ENCODE peak calls at places on chromosome 10, in four cellular contexts. R, U, Q and W are unnamed samples.
A peak's percentile ranks its signal among the peaks of the same experiment; 100 is the strongest.

GRCh38 chr10:30581779-30582380 is 47.7 kb downstream of the LYZL2 start:
- DNase-seq in R (peak; percentile 9), U (peak; percentile 12), Q (peak; percentile 5), W (peak; percentile 28)

GRCh38 chr10:100325164-100325563 is 4.9 kb downstream of the PKD2L1 start:
- DNase-seq in R (no peak), U (no peak), Q (no peak), W (no peak)

GRCh38 chr10:110679633-110680472 is 35.7 kb downstream of the RBM20 start:
- DNase-seq in R (no peak), U (no peak), Q (no peak), W (peak; percentile 39)

GRCh38 chr10:784759-785538 is 95.5 kb upstream of the DIP2C start:
- DNase-seq in R (no peak), U (no peak), Q (no peak), W (peak; percentile 46)

GRCh38 chr10:122461367-122461728 is at the start of gene HTRA1:
- DNase-seq in R (no peak), U (no peak), Q (no peak), W (peak; percentile 83)

GRCh38 chr10:102280397-102281015 is 35.2 kb downstream of the GBF1 start:
- DNase-seq in R (no peak), U (no peak), Q (no peak), W (no peak)

GRCh38 chr10:93250010-93250409 is 176.3 kb downstream of the CYP26A1 start:
- DNase-seq in R (no peak), U (no peak), Q (no peak), W (no peak)

GRCh38 chr10:55410415-55410885 is 609.4 kb upstream of the PCDH15 start:
- DNase-seq in R (no peak), U (no peak), Q (no peak), W (peak; percentile 18)

GRCh38 chr10:67861750-67862460 is 22.6 kb upstream of the SIRT1 start:
- DNase-seq in R (no peak), U (no peak), Q (no peak), W (no peak)

GRCh38 chr10:14356921-14357320 is 26.2 kb upstream of the FRMD4A start:
- DNase-seq in R (no peak), U (no peak), Q (no peak), W (no peak)

GRCh38 chr10:126661841-126662520 is 8.5 kb downstream of the C10orf90 start:
- DNase-seq in R (no peak), U (no peak), Q (no peak), W (no peak)

GRCh38 chr10:124262249-124262865 is 156.4 kb downstream of the OAT start:
- DNase-seq in R (no peak), U (no peak), Q (no peak), W (no peak)

GRCh38 chr10:112969542-112969941 is 19.5 kb downstream of the TCF7L2 start:
- DNase-seq in R (no peak), U (no peak), Q (no peak), W (no peak)

GRCh38 chr10:89515031-89515841 is 20.2 kb downstream of the SLC16A12 start:
- DNase-seq in R (no peak), U (no peak), Q (no peak), W (no peak)

GRCh38 chr10:119166111-119166500 is 592 bp upstream of the SFXN4 start:
- DNase-seq in R (no peak), U (no peak), Q (no peak), W (no peak)

GRCh38 chr10:123930340-123931001 is 38.9 kb upstream of the CPXM2 start:
- DNase-seq in R (no peak), U (no peak), Q (no peak), W (no peak)

GRCh38 chr10:6279540-6280267 is 77.0 kb downstream of the PFKFB3 start:
- DNase-seq in R (no peak), U (no peak), Q (no peak), W (no peak)

GRCh38 chr10:124536496-124537050 is 75.0 kb downstream of the LHPP start:
- DNase-seq in R (no peak), U (no peak), Q (no peak), W (no peak)

GRCh38 chr10:77603529-77603927 is 34.1 kb downstream of the KCNMA1 start:
- DNase-seq in R (no peak), U (no peak), Q (no peak), W (no peak)

GRCh38 chr10:123103944-123104343 is 31.8 kb upstream of the HMX3 start:
- DNase-seq in R (no peak), U (no peak), Q (no peak), W (no peak)

GRCh38 chr10:133335238-133336122 is 1.2 kb downstream of the CALY start:
- DNase-seq in R (peak; percentile 85), U (no peak), Q (peak; percentile 88), W (no peak)

GRCh38 chr10:32253300-32253699 is 93.7 kb downstream of the EPC1 start:
- DNase-seq in R (no peak), U (no peak), Q (no peak), W (no peak)

GRCh38 chr10:72425133-72425532 is 70.4 kb upstream of the DNAJB12 start:
- DNase-seq in R (no peak), U (no peak), Q (no peak), W (no peak)

GRCh38 chr10:79487296-79488194 is 24.8 kb upstream of the EIF5AL1 start:
- DNase-seq in R (peak; percentile 13), U (peak; percentile 66), Q (no peak), W (peak; percentile 41)

GRCh38 chr10:105952153-105952552 is 1212.4 kb downstream of the SORCS1 start:
- DNase-seq in R (no peak), U (no peak), Q (no peak), W (no peak)

GRCh38 chr10:99860466-99860865 is 78.0 kb downstream of the ABCC2 start:
- DNase-seq in R (no peak), U (no peak), Q (no peak), W (no peak)

GRCh38 chr10:100509241-100509640 is 10.4 kb downstream of the SEC31B start:
- DNase-seq in R (peak; percentile 44), U (no peak), Q (peak; percentile 13), W (no peak)